ENCODE peak calls at places on chromosomes 3 and 15, in seven cellular contexts. K is cardiac fibroblast; T is DMS79 treated with DMSO at 0.1 percent for 48 hours; X is HCEC 1CT; E is NCI-H460; U is AG09319; L is activated effector memory CD4-positive, alpha-beta T cell treated with anti-CD3 and anti-CD28 coated beads, Interleukin-2, amount 50 U/mL, for 16 hours. I is an unnamed sample.

GRCh38 chr3:8560608-8561007 is 59.0 kb downstream of the LMCD1 start:
- DNase-seq in K (peak), T (no peak), X (peak), E (no peak), U (no peak), L (no peak), I (no peak)

GRCh38 chr3:19147905-19148767 is at the start of gene KCNH8:
- DNase-seq in K (no peak), T (peak), X (no peak), E (no peak), U (no peak), L (no peak), I (peak)

GRCh38 chr15:82178061-82178460 is 84.5 kb downstream of the EFL1 start:
- DNase-seq in K (peak), T (no peak), X (peak), E (no peak), U (no peak), L (no peak), I (no peak)

GRCh38 chr3:60588806-60589205 is 662.4 kb downstream of the FHIT start:
- DNase-seq in K (peak), T (no peak), X (peak), E (no peak), U (no peak), L (no peak), I (no peak)

GRCh38 chr3:131794766-131795381 is 239.9 kb downstream of the CPNE4 start:
- DNase-seq in K (peak), T (peak), X (peak), E (peak), U (peak), L (peak), I (peak)

GRCh38 chr3:188242426-188243123 is 88.6 kb downstream of the LPP start:
- DNase-seq in K (peak), T (no peak), X (no peak), E (no peak), U (no peak), L (no peak), I (no peak)

GRCh38 chr15:40850576-40851112 is 6.8 kb downstream of the SPINT1 start:
- DNase-seq in K (no peak), T (no peak), X (no peak), E (no peak), U (no peak), L (no peak), I (no peak)

GRCh38 chr3:128413003-128413370 is 53.7 kb downstream of the DNAJB8 start:
- DNase-seq in K (no peak), T (no peak), X (no peak), E (no peak), U (no peak), L (no peak), I (no peak)

GRCh38 chr3:50575372-50575771 is 6.0 kb downstream of the HEMK1 start:
- DNase-seq in K (peak), T (no peak), X (no peak), E (no peak), U (no peak), L (no peak), I (no peak)

GRCh38 chr3:127780536-127781400 is 41.5 kb downstream of the MGLL start:
- DNase-seq in K (peak), T (no peak), X (no peak), E (no peak), U (no peak), L (no peak), I (no peak)

GRCh38 chr15:78438595-78439285 is 724 bp downstream of the IREB2 start:
- DNase-seq in K (peak), T (no peak), X (peak), E (no peak), U (no peak), L (peak), I (peak)

GRCh38 chr15:67832031-67832551 is 6.8 kb downstream of the SKOR1 start:
- DNase-seq in K (peak), T (no peak), X (peak), E (peak), U (no peak), L (peak), I (peak)

GRCh38 chr15:41493205-41493901 is at the start of gene ITPKA:
- DNase-seq in K (peak), T (no peak), X (peak), E (peak), U (peak), L (peak), I (peak)

I was measured in NCI-H146.